ENCODE peak calls at places on chromosome X, in five cellular contexts. G, J, B, I and U are unnamed samples.

GRCh38 chrX:150446995-150447394 is 83.9 kb downstream of the MAMLD1 start:
- DNase-seq in B (no peak), J (no peak), G (no peak), I (no peak), U (no peak)

GRCh38 chrX:119981286-119982070 is 37.9 kb upstream of the NKAP start:
- DNase-seq in B (peak), G (no peak), I (peak), J (no peak), U (no peak)

GRCh38 chrX:5681159-5681558 is 547.5 kb downstream of the NLGN4X start:
- DNase-seq in G (no peak), B (peak), J (no peak), I (no peak), U (no peak)

GRCh38 chrX:38917954-38918353 is 116.7 kb downstream of the MID1IP1 start:
- DNase-seq in J (no peak), G (no peak), I (no peak), B (no peak), U (no peak)

GRCh38 chrX:9272166-9272565 is 192.7 kb upstream of the TBL1X start:
- DNase-seq in G (no peak), B (no peak), J (no peak), I (no peak), U (no peak)

GRCh38 chrX:40167240-40168182 is 69.8 kb upstream of the BCOR start:
- DNase-seq in J (peak), G (no peak), I (peak), B (peak), U (no peak)

GRCh38 chrX:132877954-132878536 is 80.4 kb downstream of the HS6ST2 start:
- DNase-seq in B (no peak), G (no peak), I (peak), J (no peak), U (no peak)

GRCh38 chrX:110671068-110671803 is 124.4 kb downstream of the CHRDL1 start:
- DNase-seq in J (no peak), B (no peak), I (no peak), G (no peak), U (no peak)

GRCh38 chrX:118973389-118974087 is 880 bp upstream of the LONRF3 start:
- DNase-seq in G (no peak), I (no peak), J (no peak), B (no peak), U (no peak)

GRCh38 chrX:47706575-47706974 is 47.6 kb upstream of the UXT start:
- DNase-seq in J (no peak), B (no peak), G (no peak), I (no peak), U (no peak)

GRCh38 chrX:136028383-136028984 is 43.2 kb downstream of the SLC9A6 start:
- DNase-seq in I (no peak), B (peak), J (no peak), G (no peak), U (no peak)

GRCh38 chrX:77009691-77010090 is 437.5 kb upstream of the FGF16 start:
- DNase-seq in J (no peak), G (no peak), B (no peak), I (no peak), U (no peak)

GRCh38 chrX:150361070-150361776 is 1.9 kb upstream of the MAMLD1 start:
- DNase-seq in I (peak), G (peak), B (no peak), J (no peak), U (no peak)

GRCh38 chrX:97039363-97040029 is 155.8 kb downstream of the RPA4 start:
- DNase-seq in I (no peak), B (no peak), J (peak), G (no peak), U (no peak)

GRCh38 chrX:100680756-100681155 is 36.8 kb downstream of the SRPX2 start:
- DNase-seq in G (no peak), J (no peak), I (no peak), B (no peak), U (no peak)

GRCh38 chrX:151695583-151695930 is 299 bp downstream of the PRRG3 start:
- DNase-seq in J (no peak), I (no peak), G (no peak), B (no peak), U (no peak)

GRCh38 chrX:17859609-17860178 is 1.4 kb downstream of the RAI2 start:
- DNase-seq in B (peak), J (no peak), I (no peak), G (no peak), U (no peak)

GRCh38 chrX:41881166-41881565 is 42.2 kb downstream of the CASK start:
- DNase-seq in G (no peak), J (no peak), B (no peak), I (no peak), U (no peak)

GRCh38 chrX:72381439-72382198 is 75.9 kb upstream of the CITED1 start:
- DNase-seq in J (no peak), B (no peak), G (no peak), I (no peak), U (no peak)

GRCh38 chrX:154010330-154011087 is 9.2 kb downstream of the IRAK1 start:
- DNase-seq in B (no peak), G (no peak), I (no peak), J (no peak), U (no peak)

GRCh38 chrX:40291553-40291952 is 193.8 kb upstream of the BCOR start:
- DNase-seq in I (no peak), B (no peak), J (no peak), G (no peak), U (no peak)

GRCh38 chrX:71621644-71622346 is 3.5 kb upstream of the CXCR3 start:
- DNase-seq in J (no peak), G (no peak), I (no peak), B (no peak), U (no peak)

GRCh38 chrX:101658661-101659477 is 781 bp downstream of the ARMCX2 start:
- DNase-seq in I (peak), G (peak), B (peak), J (peak), U (peak)